ENCODE peak calls at places on chromosome 1, in nine cellular contexts. N is uterus, G is lower lobe of right lung, K is body of pancreas, C is ovary, I is kidney, D is pancreas, S is H1, W is tibial artery. J is an unnamed sample.

GRCh38 chr1:1399870-1400575 is 888 bp upstream of the CCNL2 start:
- DNase-seq in S (no peak), I (no peak), N (no peak), W (no peak), K (no peak), D (no peak), C (no peak), G (no peak), J (no peak)

GRCh38 chr1:23449918-23450317 is 25.4 kb upstream of the TCEA3 start:
- DNase-seq in C (peak; percentile 65), S (no peak), I (no peak), K (peak; percentile 34), N (no peak), W (peak; percentile 85), G (no peak), D (peak; percentile 70), J (peak; percentile 94)

GRCh38 chr1:14713077-14713476 is 114.6 kb downstream of the KAZN start:
- DNase-seq in D (no peak), I (peak; percentile 18), C (no peak), S (no peak), W (no peak), G (no peak), K (no peak), N (no peak), J (no peak)

GRCh38 chr1:66505671-66506392 is 28.1 kb upstream of the SGIP1 start:
- DNase-seq in C (no peak), D (no peak), N (no peak), W (no peak), K (no peak), S (no peak), G (no peak), I (no peak), J (no peak)

GRCh38 chr1:5936126-5936525 is 56.1 kb downstream of the NPHP4 start:
- DNase-seq in W (no peak), K (no peak), G (no peak), C (no peak), I (no peak), N (no peak), S (no peak), D (no peak), J (no peak)

GRCh38 chr1:20720631-20721051 is 2.8 kb upstream of the KIF17 start:
- DNase-seq in D (peak; percentile 44), N (no peak), G (no peak), I (no peak), C (peak; percentile 15), W (peak; percentile 17), S (no peak), K (no peak), J (no peak)

GRCh38 chr1:14220324-14220723 is 378.2 kb upstream of the KAZN start:
- DNase-seq in W (no peak), C (no peak), I (no peak), N (no peak), K (no peak), G (no peak), D (no peak), S (no peak), J (no peak)

GRCh38 chr1:39940980-39941871 is 13.7 kb upstream of the MFSD2A start:
- DNase-seq in N (no peak), S (no peak), I (no peak), K (no peak), C (no peak), W (no peak), D (no peak), G (no peak), J (no peak)

GRCh38 chr1:157512036-157512969 is 40.0 kb downstream of the FCRL5 start:
- DNase-seq in N (no peak), W (no peak), C (no peak), D (no peak), S (no peak), K (no peak), G (no peak), I (no peak), J (no peak)

GRCh38 chr1:155123801-155124200 is 3.9 kb upstream of the EFNA1 start:
- DNase-seq in G (no peak), C (no peak), K (no peak), N (no peak), I (no peak), D (no peak), S (no peak), W (no peak), J (no peak)

GRCh38 chr1:214525535-214526019 is 25.8 kb downstream of the PTPN14 start:
- DNase-seq in S (no peak), I (no peak), G (no peak), C (no peak), N (no peak), D (no peak), K (no peak), W (no peak), J (no peak)

GRCh38 chr1:198699167-198700015 is 60.6 kb downstream of the PTPRC start:
- DNase-seq in W (no peak), C (no peak), I (peak; percentile 78), D (peak; percentile 85), N (no peak), S (no peak), K (peak; percentile 74), G (peak; percentile 76), J (no peak)

GRCh38 chr1:64692911-64693310 is 52.0 kb upstream of the RAVER2 start:
- DNase-seq in I (no peak), W (no peak), S (no peak), N (no peak), K (no peak), G (no peak), C (no peak), D (no peak), J (no peak)

GRCh38 chr1:94273111-94273510 is 35.7 kb upstream of the ARHGAP29 start:
- DNase-seq in D (no peak), G (no peak), I (no peak), S (no peak), K (no peak), W (no peak), C (no peak), N (no peak), J (no peak)

GRCh38 chr1:27603962-27604578 is at the start of gene AHDC1:
- DNase-seq in W (peak; percentile 94), I (peak; percentile 97), D (peak; percentile 97), C (peak; percentile 93), S (no peak), K (peak; percentile 91), N (peak; percentile 93), G (peak; percentile 95), J (peak; percentile 94)

GRCh38 chr1:27601771-27602509 is 2.0 kb downstream of the AHDC1 start:
- DNase-seq in C (peak; percentile 73), G (peak; percentile 57), D (peak; percentile 77), S (no peak), N (peak; percentile 51), W (peak; percentile 53), K (peak; percentile 41), I (peak; percentile 90), J (peak; percentile 64)

GRCh38 chr1:27603320-27603961 is 503 bp downstream of the AHDC1 start:
- DNase-seq in K (peak; percentile 46), S (no peak), D (peak; percentile 76), C (peak; percentile 72), G (peak; percentile 65), I (peak; percentile 90), N (no peak), W (peak; percentile 50), J (peak; percentile 79)

GRCh38 chr1:27601321-27601770 is 2.6 kb downstream of the AHDC1 start:
- DNase-seq in C (no peak), W (no peak), I (no peak), S (no peak), N (no peak), D (no peak), G (no peak), K (no peak), J (no peak)

GRCh38 chr1:27602510-27603319 is 1.2 kb downstream of the AHDC1 start:
- DNase-seq in K (peak; percentile 69), G (peak; percentile 69), D (peak; percentile 86), N (peak; percentile 75), I (peak; percentile 90), S (no peak), W (peak; percentile 67), C (peak; percentile 83), J (peak; percentile 78)
- TF ChIP-seq CTCF in K (no peak), G (no peak), D (no peak), N (no peak), I (no peak), S (no peak), W (no peak), C (no peak), J (no peak)

DNA sequence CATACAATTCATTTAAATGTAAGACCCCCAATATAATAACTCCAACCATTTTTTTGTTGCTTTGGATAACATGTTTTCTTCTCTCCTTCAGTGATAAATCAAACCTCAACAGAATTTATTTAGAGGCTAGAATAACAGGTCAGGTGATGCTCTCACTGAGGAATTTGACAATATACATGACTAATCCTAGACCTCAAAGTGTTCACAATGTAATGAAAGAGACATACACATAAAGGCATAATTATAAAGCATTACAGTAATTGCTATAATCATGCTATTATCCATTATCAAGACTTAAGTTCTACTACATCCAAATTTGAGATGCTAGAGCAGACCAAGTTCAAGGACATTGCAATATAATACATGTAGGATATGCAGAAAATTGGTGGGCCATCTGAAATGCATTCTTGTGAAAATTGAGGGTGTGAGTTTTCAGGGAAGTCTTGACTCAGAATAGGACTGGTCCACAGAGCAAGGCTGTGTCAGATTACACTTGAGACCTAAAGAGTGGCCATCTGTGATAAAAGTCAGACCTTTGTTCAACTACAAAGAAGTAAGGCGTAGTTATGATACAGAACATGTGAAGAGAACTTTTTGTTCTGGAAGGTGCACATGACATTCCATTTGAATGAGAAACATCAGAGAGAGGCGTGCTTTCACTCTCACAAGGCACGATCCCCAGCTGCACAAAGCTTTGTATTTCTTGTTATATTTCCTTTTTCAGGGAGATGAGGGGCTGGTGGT is 45.5 kb downstream of the UTP25 start:
- DNase-seq in I (no peak), N (no peak), W (no peak), D (no peak), C (no peak), G (no peak), K (no peak), S (no peak), J (no peak)
- H3K27ac ChIP-seq in I (no peak overlapping the region), N (no peak overlapping the region), W (no peak overlapping the region), D (no peak overlapping the region), C (no peak overlapping the region), G (no peak overlapping the region), K (no peak overlapping the region), S (no peak overlapping the region), J (no peak overlapping the region)

GRCh38 chr1:229318056-229318455 is 24.8 kb downstream of the CCSAP start:
- DNase-seq in S (no peak), I (no peak), K (no peak), N (no peak), D (no peak), C (no peak), W (no peak), G (no peak), J (no peak)
- TF ChIP-seq CTCF in S (no peak), I (no peak), K (no peak), N (no peak), D (no peak), C (no peak), W (no peak), G (no peak), J (no peak)

DNA sequence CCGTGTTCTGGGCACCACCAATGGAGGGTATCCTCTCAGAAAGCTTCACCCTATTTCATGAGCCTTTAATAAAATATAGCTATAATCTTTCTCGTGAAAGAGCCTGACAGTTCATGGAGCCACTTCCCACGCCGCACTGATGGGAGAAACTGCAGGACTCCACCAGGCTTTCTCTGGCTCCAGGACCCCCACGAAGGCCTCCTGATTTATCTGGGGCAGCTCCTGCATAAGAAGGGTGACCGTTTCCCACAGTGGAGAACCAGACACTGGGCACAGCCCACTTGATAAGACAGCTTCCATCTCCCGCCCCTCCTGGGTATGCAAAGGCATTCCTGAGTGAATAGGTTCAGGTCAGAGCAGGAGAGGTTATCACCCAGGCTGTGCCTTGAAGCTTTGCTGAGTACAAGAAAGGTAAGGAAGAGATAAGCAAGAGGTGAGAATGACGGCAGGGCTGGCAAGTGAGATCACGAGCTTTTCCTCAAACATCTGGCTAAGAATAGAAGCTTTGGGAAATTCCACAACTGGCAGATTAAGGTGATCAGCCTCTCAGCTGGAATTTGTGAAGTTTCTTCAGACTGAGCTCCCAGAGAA is 499.8 kb downstream of the KIF26B start:
- DNase-seq in K (no peak), G (no peak), S (no peak), C (no peak), I (no peak), W (no peak), N (no peak), D (no peak), J (no peak)
- H3K27ac ChIP-seq in K (no peak overlapping the region), G (no peak overlapping the region), S (no peak overlapping the region), C (no peak overlapping the region), I (no peak overlapping the region), W (no peak overlapping the region), N (no peak overlapping the region), D (no peak overlapping the region), J (no peak overlapping the region)

J was measured in psoas muscle.